ENCODE peak calls at places on chromosome 3, in six cellular contexts. One of them, this sample, is unnamed.

GRCh38 chr3:110932515-110933095 is 139.0 kb upstream of the NECTIN3 start:
- DNase-seq in glutamatergic neuron: no peak
- DNase-seq in body of pancreas: no peak
- DNase-seq in stimulated activated effector memory CD8-positive, alpha-beta T cell treated with anti-CD3 and anti-CD28 coated beads, Interleukin-12 subunit alpha, Interleukin-12 subunit beta, amount 100 ng/mL, for 72 hours: no peak
- DNase-seq in cardiac fibroblast: peak
- DNase-seq in cardiac septum: no peak
- DNase-seq in this sample: no peak

GRCh38 chr3:53225651-53226050 is 30.2 kb downstream of the TKT start:
- DNase-seq in cardiac septum: no peak
- DNase-seq in cardiac fibroblast: no peak
- DNase-seq in body of pancreas: no peak
- DNase-seq in stimulated activated effector memory CD8-positive, alpha-beta T cell treated with anti-CD3 and anti-CD28 coated beads, Interleukin-12 subunit alpha, Interleukin-12 subunit beta, amount 100 ng/mL, for 72 hours: no peak
- DNase-seq in glutamatergic neuron: no peak
- DNase-seq in this sample: no peak

GRCh38 chr3:197847866-197848401 is 56.9 kb downstream of the LRCH3 start:
- DNase-seq in cardiac fibroblast: no peak
- DNase-seq in body of pancreas: no peak
- DNase-seq in glutamatergic neuron: no peak
- DNase-seq in stimulated activated effector memory CD8-positive, alpha-beta T cell treated with anti-CD3 and anti-CD28 coated beads, Interleukin-12 subunit alpha, Interleukin-12 subunit beta, amount 100 ng/mL, for 72 hours: no peak
- DNase-seq in cardiac septum: no peak
- DNase-seq in this sample: no peak

GRCh38 chr3:128466840-128467541 is at the start of gene DNAJB8:
- DNase-seq in body of pancreas: no peak
- DNase-seq in stimulated activated effector memory CD8-positive, alpha-beta T cell treated with anti-CD3 and anti-CD28 coated beads, Interleukin-12 subunit alpha, Interleukin-12 subunit beta, amount 100 ng/mL, for 72 hours: no peak
- DNase-seq in cardiac fibroblast: no peak
- DNase-seq in glutamatergic neuron: no peak
- DNase-seq in cardiac septum: no peak
- DNase-seq in this sample: no peak

GRCh38 chr3:67459796-67460195 is 194.6 kb downstream of the SUCLG2 start:
- DNase-seq in cardiac fibroblast: no peak
- DNase-seq in stimulated activated effector memory CD8-positive, alpha-beta T cell treated with anti-CD3 and anti-CD28 coated beads, Interleukin-12 subunit alpha, Interleukin-12 subunit beta, amount 100 ng/mL, for 72 hours: no peak
- DNase-seq in cardiac septum: no peak
- DNase-seq in glutamatergic neuron: no peak
- DNase-seq in body of pancreas: no peak
- DNase-seq in this sample: no peak

GRCh38 chr3:134320749-134321148 is 53.5 kb downstream of the AMOTL2 start:
- DNase-seq in body of pancreas: no peak
- DNase-seq in stimulated activated effector memory CD8-positive, alpha-beta T cell treated with anti-CD3 and anti-CD28 coated beads, Interleukin-12 subunit alpha, Interleukin-12 subunit beta, amount 100 ng/mL, for 72 hours: no peak
- DNase-seq in glutamatergic neuron: no peak
- DNase-seq in cardiac septum: no peak
- DNase-seq in cardiac fibroblast: no peak
- DNase-seq in this sample: no peak

GRCh38 chr3:194139977-194140351 is 4.0 kb downstream of the HES1 start:
- DNase-seq in cardiac septum: no peak
- DNase-seq in body of pancreas: no peak
- DNase-seq in glutamatergic neuron: no peak
- DNase-seq in cardiac fibroblast: no peak
- DNase-seq in stimulated activated effector memory CD8-positive, alpha-beta T cell treated with anti-CD3 and anti-CD28 coated beads, Interleukin-12 subunit alpha, Interleukin-12 subunit beta, amount 100 ng/mL, for 72 hours: no peak
- DNase-seq in this sample: no peak

GRCh38 chr3:170863768-170864167 is 6.2 kb downstream of the RPL22L1 start:
- DNase-seq in body of pancreas: no peak
- DNase-seq in cardiac fibroblast: no peak
- DNase-seq in stimulated activated effector memory CD8-positive, alpha-beta T cell treated with anti-CD3 and anti-CD28 coated beads, Interleukin-12 subunit alpha, Interleukin-12 subunit beta, amount 100 ng/mL, for 72 hours: no peak
- DNase-seq in glutamatergic neuron: no peak
- DNase-seq in cardiac septum: no peak
- DNase-seq in this sample: no peak

GRCh38 chr3:127324080-127324479 is 36.2 kb upstream of the PRR20G start:
- DNase-seq in cardiac fibroblast: no peak
- DNase-seq in glutamatergic neuron: no peak
- DNase-seq in body of pancreas: no peak
- DNase-seq in cardiac septum: no peak
- DNase-seq in stimulated activated effector memory CD8-positive, alpha-beta T cell treated with anti-CD3 and anti-CD28 coated beads, Interleukin-12 subunit alpha, Interleukin-12 subunit beta, amount 100 ng/mL, for 72 hours: no peak
- DNase-seq in this sample: no peak

GRCh38 chr3:56702487-56703315 is 19.6 kb upstream of the TASOR start:
- DNase-seq in body of pancreas: peak
- DNase-seq in cardiac fibroblast: peak
- DNase-seq in cardiac septum: no peak
- DNase-seq in glutamatergic neuron: no peak
- DNase-seq in stimulated activated effector memory CD8-positive, alpha-beta T cell treated with anti-CD3 and anti-CD28 coated beads, Interleukin-12 subunit alpha, Interleukin-12 subunit beta, amount 100 ng/mL, for 72 hours: peak
- DNase-seq in this sample: no peak

GRCh38 chr3:123155471-123156011 is 46.2 kb upstream of the SEC22A start:
- DNase-seq in glutamatergic neuron: no peak
- DNase-seq in body of pancreas: no peak
- DNase-seq in cardiac septum: no peak
- DNase-seq in stimulated activated effector memory CD8-positive, alpha-beta T cell treated with anti-CD3 and anti-CD28 coated beads, Interleukin-12 subunit alpha, Interleukin-12 subunit beta, amount 100 ng/mL, for 72 hours: no peak
- DNase-seq in cardiac fibroblast: no peak
- DNase-seq in this sample: no peak

GRCh38 chr3:196650740-196651311 is 11.3 kb downstream of the NRROS start:
- DNase-seq in stimulated activated effector memory CD8-positive, alpha-beta T cell treated with anti-CD3 and anti-CD28 coated beads, Interleukin-12 subunit alpha, Interleukin-12 subunit beta, amount 100 ng/mL, for 72 hours: no peak
- DNase-seq in cardiac septum: no peak
- DNase-seq in body of pancreas: no peak
- DNase-seq in cardiac fibroblast: peak
- DNase-seq in glutamatergic neuron: no peak
- DNase-seq in this sample: peak

GRCh38 chr3:82000773-82001172 is 239.3 kb upstream of the GBE1 start:
- DNase-seq in cardiac fibroblast: no peak
- DNase-seq in stimulated activated effector memory CD8-positive, alpha-beta T cell treated with anti-CD3 and anti-CD28 coated beads, Interleukin-12 subunit alpha, Interleukin-12 subunit beta, amount 100 ng/mL, for 72 hours: no peak
- DNase-seq in body of pancreas: peak
- DNase-seq in cardiac septum: no peak
- DNase-seq in glutamatergic neuron: peak
- DNase-seq in this sample: no peak

GRCh38 chr3:98770261-98771039 is 7.3 kb downstream of the ST3GAL6 start:
- DNase-seq in glutamatergic neuron: no peak
- DNase-seq in cardiac fibroblast: no peak
- DNase-seq in cardiac septum: peak
- DNase-seq in stimulated activated effector memory CD8-positive, alpha-beta T cell treated with anti-CD3 and anti-CD28 coated beads, Interleukin-12 subunit alpha, Interleukin-12 subunit beta, amount 100 ng/mL, for 72 hours: no peak
- DNase-seq in body of pancreas: peak
- DNase-seq in this sample: no peak

GRCh38 chr3:142624725-142625440 is 28.7 kb downstream of the PLS1 start:
- DNase-seq in glutamatergic neuron: no peak
- DNase-seq in cardiac septum: no peak
- DNase-seq in body of pancreas: no peak
- DNase-seq in cardiac fibroblast: no peak
- DNase-seq in stimulated activated effector memory CD8-positive, alpha-beta T cell treated with anti-CD3 and anti-CD28 coated beads, Interleukin-12 subunit alpha, Interleukin-12 subunit beta, amount 100 ng/mL, for 72 hours: no peak
- DNase-seq in this sample: no peak

GRCh38 chr3:183410759-183411158 is 17.7 kb downstream of the MCF2L2 start:
- DNase-seq in cardiac fibroblast: no peak
- DNase-seq in cardiac septum: no peak
- DNase-seq in glutamatergic neuron: no peak
- DNase-seq in body of pancreas: no peak
- DNase-seq in stimulated activated effector memory CD8-positive, alpha-beta T cell treated with anti-CD3 and anti-CD28 coated beads, Interleukin-12 subunit alpha, Interleukin-12 subunit beta, amount 100 ng/mL, for 72 hours: no peak
- DNase-seq in this sample: no peak

GRCh38 chr3:95151590-95151989 is 1088.7 kb downstream of the NSUN3 start:
- DNase-seq in cardiac fibroblast: no peak
- DNase-seq in stimulated activated effector memory CD8-positive, alpha-beta T cell treated with anti-CD3 and anti-CD28 coated beads, Interleukin-12 subunit alpha, Interleukin-12 subunit beta, amount 100 ng/mL, for 72 hours: no peak
- DNase-seq in cardiac septum: no peak
- DNase-seq in glutamatergic neuron: no peak
- DNase-seq in body of pancreas: no peak
- DNase-seq in this sample: no peak

GRCh38 chr3:37161351-37161750 is 13.0 kb downstream of the LRRFIP2 start:
- DNase-seq in cardiac septum: no peak
- DNase-seq in glutamatergic neuron: no peak
- DNase-seq in stimulated activated effector memory CD8-positive, alpha-beta T cell treated with anti-CD3 and anti-CD28 coated beads, Interleukin-12 subunit alpha, Interleukin-12 subunit beta, amount 100 ng/mL, for 72 hours: no peak
- DNase-seq in body of pancreas: no peak
- DNase-seq in cardiac fibroblast: no peak
- DNase-seq in this sample: no peak

GRCh38 chr3:171860830-171861535 is 17.8 kb downstream of the TMEM212 start:
- DNase-seq in stimulated activated effector memory CD8-positive, alpha-beta T cell treated with anti-CD3 and anti-CD28 coated beads, Interleukin-12 subunit alpha, Interleukin-12 subunit beta, amount 100 ng/mL, for 72 hours: no peak
- DNase-seq in glutamatergic neuron: no peak
- DNase-seq in body of pancreas: no peak
- DNase-seq in cardiac septum: no peak
- DNase-seq in cardiac fibroblast: peak
- DNase-seq in this sample: no peak

This sample was measured in RWPE2.